ENCODE peak calls at places on chromosome 1, in four cellular contexts. Z, O, S and J are unnamed samples.

GRCh38 chr1:205783904-205784303 is 8.6 kb upstream of the RAB29 start:
- DNase-seq in Z (peak; percentile 83), S (no peak), O (no peak), J (no peak)

GRCh38 chr1:184162266-184162665 is 110.7 kb downstream of the TSEN15 start:
- DNase-seq in O (no peak), S (no peak), Z (no peak), J (no peak)

GRCh38 chr1:4698911-4699310 is 44.5 kb downstream of the AJAP1 start:
- DNase-seq in S (no peak), Z (no peak), O (no peak), J (no peak)

GRCh38 chr1:226404904-226405222 is 3.0 kb downstream of the PARP1 start:
- DNase-seq in S (no peak), Z (no peak), O (no peak), J (no peak)

GRCh38 chr1:30976143-30976542 is 67.6 kb upstream of the SDC3 start:
- DNase-seq in O (no peak), Z (peak; percentile 24), S (no peak), J (no peak)

GRCh38 chr1:154608522-154609294 is 722 bp upstream of the ADAR start:
- DNase-seq in S (peak; percentile 51), O (peak; percentile 42), Z (peak; percentile 82), J (peak; percentile 33)

GRCh38 chr1:42784946-42785693 is at the start of gene TMEM269:
- DNase-seq in Z (peak; percentile 39), S (peak; percentile 25), O (no peak), J (peak; percentile 31)

GRCh38 chr1:43392702-43393101 is 3.0 kb downstream of the SZT2 start:
- DNase-seq in S (no peak), O (no peak), Z (no peak), J (no peak)

GRCh38 chr1:174883361-174883760 is 116.4 kb upstream of the CACYBP start:
- DNase-seq in Z (peak; percentile 16), O (peak; percentile 50), S (no peak), J (no peak)

GRCh38 chr1:6082430-6082971 is 36.8 kb downstream of the KCNAB2 start:
- DNase-seq in S (no peak), Z (peak; percentile 44), O (no peak), J (no peak)